ENCODE peak calls at places on chromosomes 12 and 14, in eight cellular contexts. P, Y, U, L, S, X, J and F are unnamed samples.

GRCh38 chr12:531951-532585 is 72.3 kb downstream of the B4GALNT3 start:
- DNase-seq in P (no peak), Y (no peak), U (no peak), L (no peak), S (no peak), X (no peak), J (no peak), F (peak; percentile 23)

GRCh38 chr12:104171785-104172563 is 34.0 kb upstream of the NFYB start:
- DNase-seq in P (no peak), Y (no peak), U (no peak), L (no peak), S (no peak), X (no peak), J (peak; percentile 28), F (no peak)

GRCh38 chr14:104660597-104660996 is 28.8 kb upstream of the INF2 start:
- DNase-seq in P (no peak), Y (no peak), U (no peak), L (no peak), S (no peak), X (no peak), J (no peak), F (no peak)

GRCh38 chr12:113465808-113466769 is 5.6 kb downstream of the LHX5 start:
- DNase-seq in P (no peak), Y (no peak), U (no peak), L (no peak), S (no peak), X (no peak), J (peak; percentile 16), F (no peak)

GRCh38 chr12:32755051-32755653 is 545 bp downstream of the YARS2 start:
- DNase-seq in P (peak; percentile 73), Y (peak; percentile 57), U (no peak), L (peak; percentile 80), S (peak; percentile 85), X (peak; percentile 60), J (peak; percentile 68), F (peak; percentile 69)

GRCh38 chr12:59937148-59937547 is 341.3 kb downstream of the SLC16A7 start:
- DNase-seq in P (no peak), Y (no peak), U (no peak), L (peak; percentile 28), S (no peak), X (no peak), J (peak; percentile 8), F (peak; percentile 6)

GRCh38 chr14:70919774-70920173 is 12.5 kb downstream of the PCNX1 start:
- DNase-seq in P (no peak), Y (no peak), U (no peak), L (peak; percentile 66), S (peak; percentile 49), X (no peak), J (peak; percentile 29), F (peak; percentile 55)

GRCh38 chr12:52561880-52562449 is 9.0 kb upstream of the KRT71 start:
- DNase-seq in P (no peak), Y (no peak), U (no peak), L (peak; percentile 15), S (peak; percentile 53), X (no peak), J (no peak), F (peak; percentile 12)

GRCh38 chr14:78897443-78897842 is 727.3 kb downstream of the NRXN3 start:
- DNase-seq in P (no peak), Y (no peak), U (no peak), L (no peak), S (no peak), X (no peak), J (no peak), F (no peak)

GRCh38 chr12:57210926-57211700 is 5.5 kb upstream of the NXPH4 start:
- DNase-seq in P (no peak), Y (no peak), U (no peak), L (no peak), S (no peak), X (no peak), J (no peak), F (no peak)

GRCh38 chr14:103746706-103747105 is 31.1 kb downstream of the ZFYVE21 start:
- DNase-seq in P (no peak), Y (no peak), U (no peak), L (peak; percentile 29), S (peak; percentile 25), X (no peak), J (no peak), F (peak; percentile 61)

GRCh38 chr14:106875503-106875902 is 1349.1 kb downstream of the TMEM121 start:
- DNase-seq in P (no peak), Y (no peak), U (no peak), L (no peak), S (peak; percentile 27), X (peak; percentile 11), J (no peak), F (no peak)

GRCh38 chr14:59254146-59254910 is 65.9 kb downstream of the DAAM1 start:
- DNase-seq in P (no peak), Y (no peak), U (peak; percentile 98), L (peak; percentile 99), S (peak; percentile 88), X (no peak), J (no peak), F (peak; percentile 95)

GRCh38 chr14:51285102-51285501 is 45.1 kb downstream of the TMX1 start:
- DNase-seq in P (no peak), Y (no peak), U (no peak), L (no peak), S (no peak), X (no peak), J (no peak), F (no peak)

GRCh38 chr14:89855961-89856360 is 98.6 kb downstream of the EFCAB11 start:
- DNase-seq in P (no peak), Y (no peak), U (peak; percentile 6), L (peak; percentile 80), S (peak; percentile 64), X (no peak), J (no peak), F (peak; percentile 65)

GRCh38 chr14:25537846-25538455 is 488.0 kb upstream of the STXBP6 start:
- DNase-seq in P (peak; percentile 37), Y (peak; percentile 71), U (no peak), L (peak; percentile 2), S (no peak), X (peak; percentile 10), J (peak; percentile 57), F (no peak)

GRCh38 chr14:23829736-23830474 is 123.7 kb upstream of the DHRS4 start:
- DNase-seq in P (no peak), Y (no peak), U (peak; percentile 53), L (peak; percentile 95), S (peak; percentile 90), X (no peak), J (no peak), F (peak; percentile 92)

GRCh38 chr14:68888025-68888850 is 90.9 kb downstream of the ACTN1 start:
- DNase-seq in P (no peak), Y (no peak), U (no peak), L (peak; percentile 23), S (no peak), X (no peak), J (no peak), F (peak; percentile 56)

GRCh38 chr12:80364056-80364455 is 80.0 kb upstream of the PTPRQ start:
- DNase-seq in P (no peak), Y (no peak), U (no peak), L (no peak), S (no peak), X (no peak), J (no peak), F (no peak)

GRCh38 chr12:56298828-56299227 is 1.3 kb downstream of the CS start:
- DNase-seq in P (no peak), Y (no peak), U (no peak), L (no peak), S (no peak), X (no peak), J (no peak), F (no peak)

GRCh38 chr12:122049827-122050226 is 28.1 kb downstream of the BCL7A start:
- DNase-seq in P (no peak), Y (no peak), U (no peak), L (no peak), S (no peak), X (no peak), J (no peak), F (no peak)

GRCh38 chr14:74502236-74503019 is 8.9 kb downstream of the ISCA2 start:
- DNase-seq in P (peak; percentile 45), Y (no peak), U (no peak), L (peak; percentile 73), S (peak; percentile 42), X (no peak), J (peak; percentile 63), F (peak; percentile 50)

GRCh38 chr14:89308232-89308959 is 108.6 kb downstream of the FOXN3 start:
- DNase-seq in P (no peak), Y (no peak), U (no peak), L (peak; percentile 18), S (no peak), X (no peak), J (no peak), F (no peak)

GRCh38 chr14:103135333-103136075 is 12.2 kb downstream of the TNFAIP2 start:
- DNase-seq in P (no peak), Y (no peak), U (no peak), L (no peak), S (no peak), X (no peak), J (no peak), F (no peak)